ENCODE peak calls at places on chromosomes 2 and 18, in four cellular contexts. N is pancreas, S is psoas muscle, C is upper lobe of right lung. D is an unnamed sample.

GRCh38 chr18:52312321-52312720 is 27.7 kb upstream of the DCC start:
- DNase-seq in N (no peak), S (no peak), C (no peak), D (no peak)

GRCh38 chr2:84458436-84459027 is 548 bp downstream of the SUCLG1 start:
- DNase-seq in N (no peak), S (no peak), C (no peak), D (no peak)

GRCh38 chr2:98460573-98461560 is 16.2 kb downstream of the INPP4A start:
- DNase-seq in N (peak; percentile 34), S (no peak), C (no peak), D (no peak)

GRCh38 chr2:23523651-23524260 is 138.8 kb downstream of the KLHL29 start:
- DNase-seq in N (no peak), S (peak; percentile 85), C (no peak), D (no peak)

GRCh38 chr2:113276906-113277425 is 1.8 kb downstream of the PAX8 start:
- DNase-seq in N (no peak), S (no peak), C (no peak), D (no peak)

GRCh38 chr2:95313296-95314265 is 16.4 kb downstream of the KCNIP3 start:
- DNase-seq in N (no peak), S (no peak), C (no peak), D (no peak)

GRCh38 chr2:191167766-191168165 is 17.0 kb upstream of the STAT4 start:
- DNase-seq in N (no peak), S (no peak), C (no peak), D (no peak)

GRCh38 chr18:23870963-23871362 is 143.6 kb upstream of the TTC39C start:
- DNase-seq in N (no peak), S (no peak), C (no peak), D (no peak)

GRCh38 chr2:23662941-23663729 is 263.8 kb downstream of the ATAD2B start:
- DNase-seq in N (no peak), S (peak; percentile 70), C (no peak), D (no peak)

DNA sequence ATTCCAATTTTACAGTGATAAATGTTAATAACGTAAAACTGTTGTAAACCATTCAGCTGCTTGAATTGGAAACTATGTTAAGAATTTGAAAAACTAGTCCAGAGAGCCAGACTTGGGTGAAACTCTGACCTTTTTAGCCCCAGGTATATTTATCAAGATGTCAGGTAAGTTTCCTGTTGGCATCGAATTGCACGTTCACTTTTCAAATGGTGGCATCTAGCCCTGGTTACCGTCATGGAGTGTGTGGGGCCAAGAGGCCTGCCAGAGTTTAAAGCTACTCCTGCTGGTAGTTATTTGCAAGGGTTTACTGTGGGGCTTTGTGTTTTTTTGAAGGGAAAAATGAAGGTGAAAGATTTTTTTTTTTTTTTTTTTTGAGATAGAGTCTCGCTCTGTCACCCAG is 109.9 kb downstream of the WDSUB1 start:
- DNase-seq in N (no peak), S (no peak), C (no peak), D (no peak)
- TF ChIP-seq CTCF in N (no peak), S (no peak), C (no peak), D (no peak)

GRCh38 chr18:59927246-59927825 is 27.5 kb downstream of the PMAIP1 start:
- DNase-seq in N (no peak), S (no peak), C (no peak), D (no peak)

GRCh38 chr18:59926131-59926530 is 26.3 kb downstream of the PMAIP1 start:
- DNase-seq in N (no peak), S (no peak), C (no peak), D (no peak)

GRCh38 chr18:59932401-59932800 is 32.6 kb downstream of the PMAIP1 start:
- DNase-seq in N (no peak), S (no peak), C (no peak), D (no peak)

GRCh38 chr18:59929621-59930295 is 30.0 kb downstream of the PMAIP1 start:
- DNase-seq in N (no peak), S (no peak), C (no peak), D (no peak)

GRCh38 chr18:59928201-59928600 is 28.4 kb downstream of the PMAIP1 start:
- DNase-seq in N (no peak), S (no peak), C (no peak), D (no peak)
- TF ChIP-seq CTCF in N (no peak), S (no peak), C (no peak), D (no peak)

GRCh38 chr2:43462866-43463641 is 132.8 kb downstream of the THADA start:
- DNase-seq in N (no peak), S (no peak), C (no peak), D (no peak)
- TF ChIP-seq CTCF in N (no peak), S (no peak), C (no peak), D (no peak)

DNA sequence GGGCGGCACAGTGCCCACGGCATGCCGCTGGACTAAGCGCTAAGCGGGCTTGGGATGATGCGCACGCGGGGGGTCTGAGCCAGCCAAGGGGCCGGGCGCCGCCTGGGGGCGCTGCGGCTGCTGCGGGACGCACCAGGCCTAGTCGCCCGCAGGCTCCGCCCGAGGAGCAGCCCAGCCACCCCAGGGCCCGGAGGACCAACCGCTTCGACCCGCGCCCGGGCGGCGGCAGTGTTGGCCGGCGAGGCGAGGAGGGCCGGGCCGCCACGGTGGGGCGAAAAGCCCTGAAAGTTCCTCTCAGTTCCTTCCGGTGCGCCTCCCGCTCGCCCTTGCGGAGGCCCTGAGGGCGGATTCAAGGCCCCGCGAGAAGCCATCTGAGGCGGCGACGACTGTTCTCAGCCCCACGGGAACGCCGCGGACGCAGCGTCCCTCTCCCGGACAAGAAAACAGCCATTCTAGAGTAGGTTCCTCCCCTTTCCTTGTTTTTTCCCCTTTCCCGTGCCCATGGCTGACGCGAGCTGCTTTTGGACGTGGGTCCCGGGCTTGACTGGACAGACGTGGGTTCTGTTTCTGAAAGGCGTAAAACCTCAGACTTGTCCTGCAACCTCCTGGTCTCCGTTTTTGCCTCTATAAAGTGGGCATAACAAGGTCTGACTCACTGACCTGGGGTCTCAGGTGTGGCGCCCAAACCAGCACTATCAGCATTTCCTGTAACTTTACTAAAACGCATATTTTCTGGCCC is at the start of gene ANKAR:
- DNase-seq in N (peak; percentile 95), S (peak; percentile 96), C (peak; percentile 97), D (peak; percentile 95)
- TF ChIP-seq CTCF in N (peak; percentile 85), S (peak; percentile 86), C (peak; percentile 91), D (peak; percentile 82)

GRCh38 chr18:53660306-53660705 is 564.2 kb downstream of the MBD2 start:
- DNase-seq in N (no peak), S (no peak), C (no peak), D (no peak)

GRCh38 chr18:53657257-53657656 is 567.2 kb downstream of the MBD2 start:
- DNase-seq in N (no peak), S (no peak), C (no peak), D (no peak)
- TF ChIP-seq CTCF in N (no peak), S (no peak), C (no peak), D (no peak)

GRCh38 chr2:172106128-172106961 is 3.6 kb upstream of the DLX2 start:
- DNase-seq in N (no peak), S (peak; percentile 62), C (no peak), D (peak; percentile 86)
- TF ChIP-seq CTCF in N (no peak), S (peak; percentile 38), C (peak; percentile 27), D (peak; percentile 67)

DNA sequence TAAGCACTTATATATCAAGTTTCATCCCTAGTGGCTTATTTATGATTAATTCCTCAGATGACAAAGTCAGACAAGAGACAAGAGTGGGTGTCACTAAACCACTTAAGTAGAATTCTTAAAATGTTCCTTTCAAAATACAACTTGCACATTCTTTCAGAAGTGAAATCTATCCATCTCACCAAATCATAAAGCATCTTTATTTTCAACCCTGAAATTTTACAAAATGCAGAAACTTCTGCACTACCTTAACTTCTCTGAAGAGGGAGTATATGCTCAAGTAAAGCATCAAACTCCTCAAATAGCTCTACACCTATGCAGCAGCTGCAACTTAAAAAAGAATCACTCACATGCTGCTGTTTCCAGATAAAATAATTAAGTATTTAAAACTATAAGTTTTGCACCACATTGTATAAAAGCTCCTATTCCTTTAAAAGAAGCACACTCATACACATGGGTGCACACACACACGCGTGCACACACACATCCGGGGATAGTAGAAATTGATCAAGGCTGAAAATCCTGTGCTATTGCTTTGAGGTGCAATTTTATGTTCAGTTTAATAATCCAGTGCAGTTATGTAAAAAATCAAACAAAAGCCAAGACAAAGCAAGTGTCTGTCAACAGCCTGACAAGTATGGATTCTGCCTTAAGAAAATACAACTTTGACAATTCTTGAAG is 244.5 kb downstream of the TCF4 start:
- DNase-seq in N (no peak), S (no peak), C (no peak), D (no peak)
- TF ChIP-seq CTCF in N (no peak), S (peak; percentile 65), C (peak; percentile 49), D (peak; percentile 80)